ENCODE peak calls at places on chromosomes 11 and 22, in five cellular contexts. One of them, this sample, is unnamed.

GRCh38 chr11:12293486-12293885 is 83.9 kb upstream of the PARVA start:
- DNase-seq in A172: no peak
- DNase-seq in mesothelial cell of epicardium: no peak
- DNase-seq in fibroblast of the aortic adventitia: no peak
- DNase-seq in retina: no peak
- DNase-seq in this sample: no peak

GRCh38 chr11:35393093-35393492 is 26.3 kb downstream of the SLC1A2 start:
- DNase-seq in A172: no peak
- DNase-seq in mesothelial cell of epicardium: no peak
- DNase-seq in fibroblast of the aortic adventitia: no peak
- DNase-seq in retina: peak
- DNase-seq in this sample: no peak

GRCh38 chr11:5489571-5490357 is 1.3 kb downstream of the OR52D1 start:
- DNase-seq in A172: peak
- DNase-seq in mesothelial cell of epicardium: no peak
- DNase-seq in fibroblast of the aortic adventitia: no peak
- DNase-seq in retina: no peak
- DNase-seq in this sample: no peak

GRCh38 chr11:27166130-27166529 is 125.5 kb downstream of the BBOX1 start:
- DNase-seq in A172: no peak
- DNase-seq in mesothelial cell of epicardium: no peak
- DNase-seq in fibroblast of the aortic adventitia: no peak
- DNase-seq in retina: no peak
- DNase-seq in this sample: no peak

GRCh38 chr22:46148336-46148735 is 2.0 kb upstream of the PPARA start:
- DNase-seq in A172: no peak
- DNase-seq in mesothelial cell of epicardium: no peak
- DNase-seq in fibroblast of the aortic adventitia: no peak
- DNase-seq in retina: no peak
- DNase-seq in this sample: no peak

GRCh38 chr11:76689861-76690260 is 19.3 kb upstream of the LRRC32 start:
- DNase-seq in A172: no peak
- DNase-seq in mesothelial cell of epicardium: no peak
- DNase-seq in fibroblast of the aortic adventitia: no peak
- DNase-seq in retina: no peak
- DNase-seq in this sample: no peak

GRCh38 chr11:120013325-120014250 is 124.3 kb downstream of the TRIM29 start:
- DNase-seq in A172: no peak
- DNase-seq in mesothelial cell of epicardium: peak
- DNase-seq in fibroblast of the aortic adventitia: peak
- DNase-seq in retina: peak
- DNase-seq in this sample: peak

GRCh38 chr11:69821511-69822040 is 2.4 kb upstream of the FGF3 start:
- DNase-seq in A172: no peak
- DNase-seq in mesothelial cell of epicardium: no peak
- DNase-seq in fibroblast of the aortic adventitia: no peak
- DNase-seq in retina: no peak
- DNase-seq in this sample: no peak

GRCh38 chr11:125777309-125777708 is 1.3 kb downstream of the PATE2 start:
- DNase-seq in A172: peak
- DNase-seq in mesothelial cell of epicardium: no peak
- DNase-seq in fibroblast of the aortic adventitia: peak
- DNase-seq in retina: no peak
- DNase-seq in this sample: no peak

This sample was measured in GM12892.